ENCODE peak calls at places on chromosomes 7 and 10, in five cellular contexts. H is HCT116, E is cardiac muscle cell, U is adrenal gland, T is neural progenitor cell. C is an unnamed sample.

GRCh38 chr7:101243786-101244384 is 996 bp downstream of the FIS1 start:
- DNase-seq in H (no peak), E (no peak), U (peak; percentile 76), T (peak; percentile 87), C (no peak)

GRCh38 chr7:16841681-16842080 is 36.9 kb upstream of the AGR2 start:
- DNase-seq in H (no peak), E (no peak), U (no peak), T (no peak), C (no peak)

GRCh38 chr7:106681815-106682495 is 21.0 kb upstream of the CCDC71L start:
- DNase-seq in H (no peak), E (no peak), U (no peak), T (no peak), C (no peak)

GRCh38 chr7:49631071-49631826 is 142.2 kb upstream of the VWC2 start:
- DNase-seq in H (no peak), E (peak; percentile 22), U (no peak), T (no peak), C (no peak)

GRCh38 chr7:116543664-116544063 is 18.8 kb downstream of the CAV1 start:
- DNase-seq in H (no peak), E (no peak), U (no peak), T (no peak), C (no peak)

GRCh38 chr10:86850481-86850880 is 94.1 kb downstream of the BMPR1A start:
- DNase-seq in H (no peak), E (no peak), U (no peak), T (no peak), C (no peak)

GRCh38 chr7:141042222-141043193 is 27.8 kb upstream of the MRPS33 start:
- DNase-seq in H (no peak), E (no peak), U (no peak), T (no peak), C (no peak)

GRCh38 chr10:81040947-81041346 is 503.2 kb downstream of the SH2D4B start:
- DNase-seq in H (no peak), E (no peak), U (no peak), T (no peak), C (no peak)

GRCh38 chr10:111083222-111084095 is 6.6 kb downstream of the ADRA2A start:
- DNase-seq in H (no peak), E (no peak), U (peak; percentile 38), T (no peak), C (no peak)

GRCh38 chr7:116653204-116653603 is 18.8 kb upstream of the MET start:
- DNase-seq in H (peak; percentile 49), E (no peak), U (no peak), T (no peak), C (no peak)

GRCh38 chr7:8249121-8249520 is 12.8 kb downstream of the ICA1 start:
- DNase-seq in H (no peak), E (no peak), U (no peak), T (no peak), C (no peak)

GRCh38 chr10:60417898-60418297 is 28.2 kb upstream of the ANK3 start:
- DNase-seq in H (no peak), E (no peak), U (no peak), T (no peak), C (no peak)

GRCh38 chr10:60413306-60414012 is 23.8 kb upstream of the ANK3 start:
- DNase-seq in H (no peak), E (no peak), U (no peak), T (no peak), C (no peak)

GRCh38 chr10:60417024-60417423 is 27.3 kb upstream of the ANK3 start:
- DNase-seq in H (no peak), E (no peak), U (no peak), T (no peak), C (no peak)

GRCh38 chr10:60414111-60414510 is 24.4 kb upstream of the ANK3 start:
- DNase-seq in H (no peak), E (no peak), U (no peak), T (no peak), C (no peak)

GRCh38 chr10:60414877-60415585 is 25.4 kb upstream of the ANK3 start:
- DNase-seq in H (no peak), E (peak; percentile 16), U (no peak), T (peak; percentile 22), C (no peak)
- H3K4me3 ChIP-seq in H (no peak overlapping the region), E (no peak overlapping the region), U (no peak overlapping the region), T (no peak overlapping the region), C (no peak overlapping the region)

DNA sequence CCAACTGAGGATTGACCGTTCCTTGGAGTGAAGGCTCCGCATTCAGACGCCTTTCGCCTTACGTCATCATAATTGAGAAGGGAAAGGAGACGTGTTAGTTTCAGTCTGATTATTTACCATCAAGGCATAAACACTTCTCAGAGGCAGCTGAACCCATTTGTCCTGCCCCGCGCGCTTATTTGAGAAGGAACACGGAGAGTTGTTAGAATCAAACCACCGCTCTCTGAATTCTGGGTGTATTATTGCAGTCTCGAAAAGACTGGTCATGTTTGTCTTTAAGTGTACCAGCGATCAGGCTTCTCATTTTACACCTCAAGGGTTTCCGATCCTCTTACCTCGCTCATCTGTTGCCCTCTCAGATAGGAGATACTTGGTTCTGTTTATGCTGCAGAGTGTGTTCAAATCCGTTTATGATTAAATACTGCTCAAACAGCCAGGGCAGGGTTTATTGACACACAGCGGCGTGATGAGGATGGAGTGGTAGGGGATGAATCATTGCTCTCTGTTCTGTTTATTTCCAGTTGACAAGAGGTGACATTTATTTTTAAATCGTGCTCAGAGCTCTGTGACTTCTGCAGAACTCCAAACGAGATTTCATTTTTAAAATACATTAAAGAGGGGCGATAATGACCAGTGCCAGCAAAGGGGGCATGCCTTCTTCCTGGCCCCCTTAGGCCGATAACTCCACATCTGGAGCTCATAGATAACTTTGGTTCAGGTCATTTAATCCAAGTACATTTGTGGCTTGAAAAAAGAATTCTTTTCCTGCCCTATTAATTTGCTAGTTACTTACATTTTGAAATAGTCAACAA is 30.5 kb downstream of the FOXK1 start:
- DNase-seq in H (no peak), E (no peak), U (no peak), T (no peak), C (no peak)
- H3K4me1 ChIP-seq in H (no peaks in the 10 kb centered on the region), E (peaks cover 12% of the 10 kb centered on the region), U (peaks cover 63% of the 10 kb centered on the region), T (peaks cover 18% of the 10 kb centered on the region), C (no peaks in the 10 kb centered on the region)

GRCh38 chr10:100882251-100882643 is 30.5 kb upstream of the SLF2 start:
- DNase-seq in H (no peak), E (no peak), U (no peak), T (no peak), C (no peak)

GRCh38 chr10:100881552-100882250 is 31.1 kb upstream of the SLF2 start:
- DNase-seq in H (no peak), E (no peak), U (peak; percentile 64), T (no peak), C (no peak)

GRCh38 chr10:100878291-100878910 is 34.4 kb upstream of the SLF2 start:
- DNase-seq in H (peak; percentile 82), E (peak; percentile 80), U (peak; percentile 85), T (peak; percentile 91), C (no peak)

GRCh38 chr10:100877451-100877850 is 35.3 kb upstream of the SLF2 start:
- DNase-seq in H (no peak), E (no peak), U (no peak), T (no peak), C (no peak)

GRCh38 chr10:100879741-100880360 is 32.9 kb upstream of the SLF2 start:
- DNase-seq in H (no peak), E (peak; percentile 47), U (no peak), T (peak; percentile 41), C (peak; percentile 53)
- H3K27ac ChIP-seq in H (no peak overlapping the region), E (no peak overlapping the region), U (no peak overlapping the region), T (no peak overlapping the region), C (no peak overlapping the region)

GRCh38 chr7:18509491-18509890 is 13.9 kb downstream of the HDAC9 start:
- DNase-seq in H (no peak), E (no peak), U (no peak), T (no peak), C (no peak)
- H3K4me3 ChIP-seq in H (no peak overlapping the region), E (no peak overlapping the region), U (no peak overlapping the region), T (no peak overlapping the region), C (peak overlapping the region; percentile 66)

GRCh38 chr7:150431839-150432658 is 18.4 kb upstream of the GIMAP8 start:
- DNase-seq in H (no peak), E (no peak), U (no peak), T (no peak), C (no peak)
- H3K4me1 ChIP-seq in H (no peaks in the 10 kb centered on the region), E (no peaks in the 10 kb centered on the region), U (peaks cover 12% of the 10 kb centered on the region), T (peaks cover 10% of the 10 kb centered on the region), C (no peaks in the 10 kb centered on the region)

DNA sequence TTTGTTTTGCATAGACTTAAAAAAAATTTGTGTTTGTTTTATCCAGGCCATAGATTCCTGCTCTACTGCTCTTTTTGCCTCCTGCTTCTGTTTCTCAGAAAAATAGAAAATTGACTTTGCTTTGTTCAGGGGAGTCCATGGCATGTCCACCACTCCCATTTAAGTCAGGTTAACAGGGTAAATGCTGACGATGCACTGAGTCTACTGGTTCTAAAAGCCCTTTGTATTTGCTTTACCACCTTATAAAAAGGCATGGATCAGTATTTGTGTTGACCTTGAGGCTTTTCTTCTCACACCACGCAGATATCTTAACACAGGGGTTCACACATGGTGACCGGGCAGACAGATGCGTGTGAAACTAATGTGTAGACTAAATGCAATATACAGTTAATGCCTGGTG is 139.5 kb upstream of the RHEB start:
- DNase-seq in H (no peak), E (no peak), U (no peak), T (no peak), C (no peak)
- H3K27ac ChIP-seq in H (no peak overlapping the region), E (no peak overlapping the region), U (no peak overlapping the region), T (no peak overlapping the region), C (no peak overlapping the region)

C was measured in aorta.